ENCODE peak calls at places on chromosome 14, in eight cellular contexts. J is thoracic aorta; C is central memory CD4-positive, alpha-beta T cell; I is stimulated activated CD4-positive, alpha-beta T cell treated with anti-CD3 and anti-CD28 coated beads, Interleukin-2, amount 100 ng/mL, for 48 hours; W is SK-MEL-5; Z is SJSA1; L is activated CD4-positive, alpha-beta T cell treated with anti-CD3 and anti-CD28 coated beads, Interleukin-2, amount 10 ng/mL, durations not matched to agents 7 days and 5 days; V is mammary epithelial cell. H is an unnamed sample.

GRCh38 chr14:88551094-88551870 is 3.5 kb downstream of the PTPN21 start:
- DNase-seq in C (no peak), V (peak), L (peak), Z (peak), I (peak), J (no peak), W (peak), H (peak)

GRCh38 chr14:36207500-36207899 is 31.0 kb upstream of the PTCSC3 start:
- DNase-seq in V (no peak), J (no peak), W (peak), I (no peak), L (no peak), Z (no peak), C (no peak), H (no peak)

GRCh38 chr14:57865450-57866198 is at the start of gene SLC35F4:
- DNase-seq in V (peak), L (no peak), Z (no peak), J (no peak), W (no peak), C (no peak), I (no peak), H (peak)

GRCh38 chr14:24259282-24260025 is 3.5 kb downstream of the TGM1 start:
- DNase-seq in C (no peak), Z (no peak), L (no peak), V (no peak), J (no peak), I (no peak), W (no peak), H (peak)

GRCh38 chr14:51396222-51396815 is 156.3 kb downstream of the TMX1 start:
- DNase-seq in I (no peak), J (no peak), L (no peak), W (no peak), Z (peak), V (peak), C (no peak), H (peak)

GRCh38 chr14:63243646-63244045 is 39.4 kb downstream of the RHOJ start:
- DNase-seq in V (no peak), W (no peak), L (no peak), C (no peak), I (no peak), Z (no peak), J (no peak), H (peak)

GRCh38 chr14:81655423-81656314 is 122.0 kb upstream of the SEL1L start:
- DNase-seq in I (no peak), C (no peak), Z (no peak), J (no peak), L (no peak), V (no peak), W (peak), H (no peak)

GRCh38 chr14:105528197-105528858 is 1.9 kb downstream of the TMEM121 start:
- DNase-seq in C (peak), J (no peak), Z (peak), V (peak), W (peak), I (peak), L (peak), H (peak)

GRCh38 chr14:105581551-105582341 is 55.4 kb downstream of the TMEM121 start:
- DNase-seq in J (no peak), V (no peak), W (no peak), L (no peak), I (no peak), Z (no peak), C (no peak), H (no peak)